ENCODE peak calls at places on chromosome 11, in six cellular contexts. E is testis, H is LoVo, M is transverse colon, R is T-helper 9 cell, I is left lobe of liver. C is an unnamed sample.

GRCh38 chr11:10322830-10323792 is 18.2 kb downstream of the ADM start:
- DNase-seq in E (no peak), H (peak; percentile 81), M (peak; percentile 65), R (no peak), I (peak; percentile 62), C (no peak)

GRCh38 chr11:12786450-12786849 is 112.2 kb downstream of the TEAD1 start:
- DNase-seq in E (no peak), H (no peak), M (no peak), R (no peak), I (no peak), C (no peak)

GRCh38 chr11:5600374-5600851 is 4.0 kb downstream of the TRIM6 start:
- DNase-seq in E (peak; percentile 86), H (peak; percentile 54), M (peak; percentile 73), R (peak; percentile 34), I (peak; percentile 67), C (peak; percentile 45)

GRCh38 chr11:75308116-75308515 is 43.3 kb downstream of the ARRB1 start:
- DNase-seq in E (no peak), H (no peak), M (no peak), R (no peak), I (no peak), C (no peak)

GRCh38 chr11:5550440-5551095 is 2.2 kb upstream of the OR52H1 start:
- DNase-seq in E (no peak), H (no peak), M (no peak), R (no peak), I (no peak), C (no peak)

GRCh38 chr11:34756591-34756990 is 135.7 kb downstream of the EHF start:
- DNase-seq in E (no peak), H (no peak), M (no peak), R (no peak), I (no peak), C (no peak)

GRCh38 chr11:37110383-37110782 is 512.3 kb upstream of the RAG2 start:
- DNase-seq in E (no peak), H (no peak), M (no peak), R (no peak), I (no peak), C (no peak)

GRCh38 chr11:69037074-69037473 is 11.7 kb upstream of the TPCN2 start:
- DNase-seq in E (no peak), H (no peak), M (no peak), R (no peak), I (no peak), C (no peak)